ENCODE peak calls at places on chromosomes 6 and 20, in four cellular contexts. A, R, F and Y are unnamed samples.

GRCh38 chr6:152099816-152100618 is 292.5 kb downstream of the ESR1 start:
- DNase-seq in A (no peak), R (no peak), F (no peak), Y (no peak)

GRCh38 chr6:111620168-111620567 is 14.5 kb upstream of the TRAF3IP2 start:
- DNase-seq in F (no peak), A (no peak), R (no peak), Y (no peak)

GRCh38 chr20:64027981-64028685 is 7.8 kb upstream of the C20orf204 start:
- DNase-seq in F (no peak), A (no peak), R (no peak), Y (no peak)

GRCh38 chr6:15129872-15130271 is 116.0 kb upstream of the JARID2 start:
- DNase-seq in A (no peak), R (no peak), F (no peak), Y (no peak)

GRCh38 chr20:7741866-7742265 is 198.4 kb downstream of the HAO1 start:
- DNase-seq in A (no peak), F (no peak), R (no peak), Y (no peak)

GRCh38 chr6:2979819-2980464 is 8.6 kb upstream of the SERPINB6 start:
- DNase-seq in R (no peak), F (no peak), A (no peak), Y (no peak)

GRCh38 chr6:16049178-16049577 is 79.7 kb upstream of the MYLIP start:
- DNase-seq in R (no peak), F (no peak), A (no peak), Y (no peak)

GRCh38 chr6:165448210-165448609 is 138.8 kb upstream of the C6orf118 start:
- DNase-seq in F (no peak), R (peak; percentile 25), A (no peak), Y (no peak)

GRCh38 chr6:115768469-115768868 is 292.2 kb downstream of the FRK start:
- DNase-seq in R (no peak), F (no peak), A (no peak), Y (no peak)

GRCh38 chr6:44966449-44967091 is 361.6 kb upstream of the RUNX2 start:
- DNase-seq in F (no peak), R (no peak), A (no peak), Y (no peak)

GRCh38 chr6:131937703-131938631 is 13.2 kb downstream of the CCN2 start:
- DNase-seq in R (no peak), A (no peak), F (no peak), Y (no peak)

GRCh38 chr20:35523298-35523888 is 6.1 kb downstream of the C20orf173 start:
- DNase-seq in R (peak; percentile 41), F (no peak), A (peak; percentile 31), Y (no peak)

GRCh38 chr20:64064145-64064698 is 1.2 kb downstream of the TCEA2 start:
- DNase-seq in R (no peak), A (no peak), F (no peak), Y (no peak)

GRCh38 chr20:47453167-47453782 is 48.4 kb upstream of the NCOA3 start:
- DNase-seq in F (no peak), R (no peak), A (no peak), Y (no peak)

GRCh38 chr6:111113731-111114438 is 26.6 kb downstream of the SLC16A10 start:
- DNase-seq in A (no peak), F (no peak), R (no peak), Y (no peak)

GRCh38 chr6:170107606-170108222 is 183.2 kb downstream of the DLL1 start:
- DNase-seq in R (no peak), F (no peak), A (no peak), Y (no peak)

GRCh38 chr6:44431118-44431725 is 43.7 kb downstream of the CDC5L start:
- DNase-seq in A (peak; percentile 42), F (peak; percentile 6), R (peak; percentile 39), Y (no peak)

GRCh38 chr20:31937820-31938219 is 14.0 kb downstream of the PDRG1 start:
- DNase-seq in A (no peak), F (no peak), R (no peak), Y (no peak)

GRCh38 chr20:56504373-56505005 is 20.1 kb upstream of the FAM209A start:
- DNase-seq in F (no peak), R (peak; percentile 65), A (peak; percentile 6), Y (no peak)
- TF ChIP-seq CTCF in F (peak; percentile 63), R (peak; percentile 75), A (peak; percentile 60), Y (no peak)

DNA sequence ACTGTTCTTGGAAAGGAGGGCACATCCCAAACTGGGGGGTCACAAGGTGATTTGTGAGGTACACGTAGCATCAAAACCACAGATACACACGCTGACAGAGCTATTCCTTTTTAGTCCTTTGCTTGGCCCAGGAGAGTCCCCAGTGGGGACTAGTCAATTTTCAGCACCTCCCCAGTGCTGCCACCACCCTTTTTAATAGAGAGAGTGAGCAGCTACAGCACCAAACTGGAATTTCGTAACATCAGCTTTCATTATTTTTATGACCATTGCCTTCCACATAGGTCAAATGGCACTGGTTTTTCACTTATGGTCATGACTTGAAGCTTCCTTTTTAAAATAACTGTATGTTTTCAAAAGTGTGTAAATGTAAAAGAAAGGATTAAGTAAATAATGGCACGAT is 95.4 kb downstream of the ANKRD60 start:
- DNase-seq in F (no peak), A (no peak), R (no peak), Y (no peak)
- TF ChIP-seq CTCF in F (no peak), A (no peak), R (no peak), Y (no peak)

GRCh38 chr20:13493143-13493542 is 145.6 kb downstream of the TASP1 start:
- DNase-seq in A (no peak), F (no peak), R (no peak), Y (no peak)

GRCh38 chr20:13486694-13487093 is 152.0 kb downstream of the TASP1 start:
- DNase-seq in A (no peak), R (no peak), F (no peak), Y (no peak)

GRCh38 chr20:13494019-13494418 is 144.7 kb downstream of the TASP1 start:
- DNase-seq in A (no peak), F (no peak), R (no peak), Y (no peak)

GRCh38 chr20:13487202-13487601 is 151.5 kb downstream of the TASP1 start:
- DNase-seq in F (no peak), R (no peak), A (no peak), Y (no peak)

DNA sequence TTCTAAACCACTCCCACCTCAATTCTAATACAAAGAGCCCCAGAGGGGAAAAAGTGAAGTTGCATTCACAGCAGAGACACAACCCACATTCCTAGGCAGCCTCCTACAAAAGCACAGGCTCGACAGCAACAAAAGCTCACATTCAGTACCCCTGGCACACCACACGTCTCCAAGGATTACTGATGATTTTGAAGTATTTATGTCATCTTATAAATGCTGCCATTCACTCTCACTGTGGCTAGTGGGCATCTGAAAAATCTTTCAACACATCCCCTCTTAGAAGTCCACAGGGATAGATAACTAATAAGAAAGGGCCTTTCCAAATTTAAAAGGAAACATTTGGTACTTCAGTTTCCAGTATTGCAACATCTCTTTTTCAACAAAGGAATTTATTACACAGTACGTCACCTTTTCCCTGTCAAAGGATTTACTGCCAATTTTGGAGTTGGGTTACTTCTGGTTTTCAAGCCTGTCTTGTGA is 146.7 kb downstream of the TASP1 start:
- DNase-seq in A (peak; percentile 32), R (no peak), F (no peak), Y (no peak)
- TF ChIP-seq CTCF in A (no peak), R (no peak), F (no peak), Y (no peak)

GRCh38 chr6:119349341-119350201 is at the start of gene MAN1A1:
- DNase-seq in A (peak; percentile 86), R (peak; percentile 92), F (peak; percentile 85), Y (peak; percentile 96)

GRCh38 chr6:119350202-119351004 is 842 bp upstream of the MAN1A1 start:
- DNase-seq in A (no peak), F (peak; percentile 10), R (no peak), Y (no peak)

GRCh38 chr6:119349041-119349340 is 570 bp downstream of the MAN1A1 start:
- DNase-seq in F (no peak), R (no peak), A (peak; percentile 30), Y (peak; percentile 38)

GRCh38 chr6:119348308-119349040 is 1.1 kb downstream of the MAN1A1 start:
- DNase-seq in A (peak; percentile 36), F (peak; percentile 16), R (peak; percentile 49), Y (peak; percentile 40)

GRCh38 chr6:119351005-119351394 is 1.4 kb upstream of the MAN1A1 start:
- DNase-seq in R (no peak), A (no peak), F (no peak), Y (no peak)
- TF ChIP-seq CTCF in R (no peak), A (peak; percentile 66), F (peak; percentile 36), Y (no peak)

DNA sequence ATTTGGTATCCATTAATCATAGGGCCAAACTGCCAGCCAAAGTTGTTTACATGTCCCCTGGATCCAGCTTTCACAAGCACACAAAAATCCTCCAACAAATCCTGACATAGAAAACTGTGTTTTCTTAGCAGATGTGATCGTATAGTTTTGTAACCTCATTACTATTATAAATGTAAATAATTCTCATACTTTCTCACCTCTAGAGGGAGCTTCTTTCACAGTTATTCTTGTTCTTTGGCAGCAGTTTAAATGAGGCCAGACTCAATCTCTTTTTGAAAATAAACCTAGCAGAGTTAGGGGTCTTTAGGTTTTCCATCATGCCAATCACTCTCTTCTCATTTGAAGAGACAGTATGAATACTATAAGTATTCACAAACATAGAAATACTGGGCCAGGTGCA is 17.0 kb upstream of the ZNF318 start:
- DNase-seq in A (no peak), F (no peak), R (no peak), Y (no peak)
- TF ChIP-seq CTCF in A (peak; percentile 65), F (no peak), R (no peak), Y (no peak)

DNA sequence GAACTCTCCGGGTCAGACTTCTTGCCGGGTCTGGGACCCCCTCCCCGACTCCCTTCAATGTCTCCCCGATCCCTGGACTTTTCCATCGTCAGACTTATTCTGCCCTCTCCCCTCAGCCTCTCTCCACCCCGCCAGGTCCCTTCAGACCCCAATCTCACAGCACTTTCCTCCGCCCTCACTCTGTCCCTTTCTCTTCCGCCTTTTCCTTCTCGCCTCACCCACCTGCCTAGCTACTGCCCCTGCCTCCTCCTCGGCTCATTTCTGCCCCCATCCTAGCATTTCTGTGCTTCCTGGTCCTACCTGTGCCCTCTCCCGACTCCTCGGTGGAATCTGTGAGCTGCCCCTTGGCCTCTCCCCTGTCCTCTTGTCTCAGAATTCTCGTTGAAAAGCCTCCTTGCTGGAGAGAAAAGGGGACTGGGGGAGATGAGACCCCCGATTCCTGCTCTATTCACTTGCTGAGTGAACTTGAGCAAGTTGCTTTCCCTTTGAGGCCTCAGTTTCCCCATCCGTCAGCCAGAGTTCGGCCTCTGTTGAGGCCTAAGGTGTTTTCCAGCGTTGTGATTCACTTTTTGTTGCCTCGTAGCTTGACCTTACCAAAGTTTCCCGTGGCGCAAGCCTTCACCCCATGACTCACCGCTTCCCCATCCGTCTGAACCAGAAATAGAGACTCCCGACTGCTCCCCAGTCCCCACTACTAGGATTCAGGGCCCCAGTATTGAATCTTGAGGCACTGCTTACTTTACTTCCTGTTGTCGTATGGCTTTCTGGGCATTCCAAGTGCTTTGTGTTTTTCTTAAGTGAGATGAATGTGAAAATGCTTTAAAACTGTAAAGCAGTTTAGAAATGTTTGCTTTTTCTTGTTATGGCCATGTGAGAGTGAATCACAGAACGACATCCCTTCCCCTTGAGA is 870 bp downstream of the CHMP4B start:
- DNase-seq in F (no peak), A (no peak), R (no peak), Y (peak; percentile 41)
- TF ChIP-seq CTCF in F (no peak), A (no peak), R (no peak), Y (no peak)